ENCODE peak calls at places on chromosome 12, in six cellular contexts. D, R, L, P, M and Y are unnamed samples.

GRCh38 chr12:20625531-20625930 is 69.6 kb upstream of the SLCO1C1 start:
- DNase-seq in D (no peak), R (no peak), L (no peak), P (no peak), M (no peak), Y (no peak)

GRCh38 chr12:69401940-69402339 is 42.4 kb downstream of the YEATS4 start:
- DNase-seq in D (no peak), R (no peak), L (no peak), P (peak; percentile 25), M (no peak), Y (no peak)

GRCh38 chr12:66117242-66117641 is 13.3 kb downstream of the LLPH start:
- DNase-seq in D (no peak), R (no peak), L (no peak), P (no peak), M (no peak), Y (no peak)

GRCh38 chr12:13864081-13864673 is 117.2 kb downstream of the GRIN2B start:
- DNase-seq in D (no peak), R (peak; percentile 76), L (peak; percentile 65), P (peak; percentile 66), M (peak; percentile 5), Y (peak; percentile 76)

GRCh38 chr12:26318661-26319068 is 123.3 kb downstream of the SSPN start:
- DNase-seq in D (no peak), R (peak; percentile 22), L (no peak), P (peak; percentile 53), M (no peak), Y (no peak)

GRCh38 chr12:91785655-91786489 is 359.8 kb downstream of the BTG1 start:
- DNase-seq in D (no peak), R (no peak), L (no peak), P (no peak), M (no peak), Y (no peak)

GRCh38 chr12:47828967-47829482 is 9.3 kb upstream of the HDAC7 start:
- DNase-seq in D (no peak), R (peak; percentile 76), L (no peak), P (peak; percentile 88), M (no peak), Y (no peak)

GRCh38 chr12:57623811-57624390 is 9.1 kb downstream of the B4GALNT1 start:
- DNase-seq in D (no peak), R (no peak), L (no peak), P (no peak), M (no peak), Y (no peak)

GRCh38 chr12:75774309-75775052 is 257.1 kb downstream of the PHLDA1 start:
- DNase-seq in D (no peak), R (no peak), L (no peak), P (no peak), M (no peak), Y (no peak)

GRCh38 chr12:11758838-11759509 is 109.5 kb downstream of the ETV6 start:
- DNase-seq in D (no peak), R (no peak), L (no peak), P (peak; percentile 67), M (no peak), Y (no peak)

GRCh38 chr12:118356809-118357326 is 15.8 kb downstream of the TAOK3 start:
- DNase-seq in D (no peak), R (no peak), L (no peak), P (no peak), M (no peak), Y (no peak)

GRCh38 chr12:110281549-110282342 is 699 bp downstream of the ATP2A2 start:
- DNase-seq in D (peak; percentile 18), R (peak; percentile 60), L (no peak), P (peak; percentile 34), M (peak; percentile 16), Y (peak; percentile 63)

GRCh38 chr12:30877110-30877875 is 49.3 kb upstream of the TSPAN11 start:
- DNase-seq in D (no peak), R (no peak), L (no peak), P (no peak), M (no peak), Y (peak; percentile 74)

GRCh38 chr12:3658327-3659163 is 94.4 kb downstream of the CRACR2A start:
- DNase-seq in D (peak; percentile 13), R (peak; percentile 24), L (no peak), P (peak; percentile 35), M (peak; percentile 37), Y (no peak)

GRCh38 chr12:45651029-45651428 is 78.5 kb upstream of the ARID2 start:
- DNase-seq in D (no peak), R (no peak), L (no peak), P (no peak), M (no peak), Y (no peak)

GRCh38 chr12:53481957-53482586 is 17.2 kb downstream of the MAP3K12 start:
- DNase-seq in D (no peak), R (no peak), L (no peak), P (no peak), M (no peak), Y (no peak)

GRCh38 chr12:76310110-76310509 is 38.1 kb downstream of the BBS10 start:
- DNase-seq in D (no peak), R (no peak), L (no peak), P (no peak), M (no peak), Y (no peak)

GRCh38 chr12:50932787-50933280 is 19.5 kb upstream of the HIGD1C start:
- DNase-seq in D (no peak), R (no peak), L (no peak), P (no peak), M (no peak), Y (no peak)

GRCh38 chr12:125340791-125341190 is 275.6 kb downstream of the AACS start:
- DNase-seq in D (no peak), R (no peak), L (no peak), P (peak; percentile 50), M (no peak), Y (no peak)

GRCh38 chr12:75725505-75726120 is 214.2 kb upstream of the KRR1 start:
- DNase-seq in D (no peak), R (no peak), L (no peak), P (no peak), M (no peak), Y (peak; percentile 28)

GRCh38 chr12:93989913-93990312 is 158.5 kb upstream of the PLXNC1 start:
- DNase-seq in D (no peak), R (no peak), L (no peak), P (no peak), M (no peak), Y (no peak)

GRCh38 chr12:5022465-5023061 is 21.1 kb upstream of the KCNA5 start:
- DNase-seq in D (no peak), R (peak; percentile 30), L (peak; percentile 32), P (peak; percentile 33), M (no peak), Y (peak; percentile 74)

GRCh38 chr12:104974626-104975290 is 11.4 kb upstream of the NOPCHAP1 start:
- DNase-seq in D (no peak), R (no peak), L (no peak), P (no peak), M (no peak), Y (no peak)

GRCh38 chr12:1189163-1189562 is 198.1 kb downstream of the ERC1 start:
- DNase-seq in D (no peak), R (no peak), L (no peak), P (no peak), M (no peak), Y (no peak)

GRCh38 chr12:14418526-14418925 is 53.0 kb downstream of the ATF7IP start:
- DNase-seq in D (no peak), R (no peak), L (no peak), P (no peak), M (no peak), Y (no peak)

GRCh38 chr12:79451988-79452387 is 238.8 kb downstream of the PAWR start:
- DNase-seq in D (no peak), R (peak; percentile 75), L (no peak), P (peak; percentile 23), M (no peak), Y (peak; percentile 14)